ENCODE peak calls at places on chromosomes 7 and 10, in four cellular contexts. S is NCI-H774, G is activated B cell treated with CpG ODN at 0.5 μM for 24 hours, E is ecto neural progenitor cell. J is an unnamed sample.

GRCh38 chr10:71881956-71882355 is 30.9 kb upstream of the PSAP start:
- DNase-seq in E (no peak), G (no peak), S (no peak), J (no peak)

GRCh38 chr7:91168766-91169518 is 95.3 kb upstream of the FZD1 start:
- DNase-seq in E (no peak), G (no peak), S (no peak), J (no peak)

GRCh38 chr10:124207391-124207790 is 114.0 kb upstream of the CHST15 start:
- DNase-seq in G (no peak), S (no peak), E (no peak), J (no peak)

GRCh38 chr7:13851756-13852155 is 137.7 kb downstream of the ETV1 start:
- DNase-seq in G (no peak), S (no peak), E (no peak), J (no peak)

GRCh38 chr7:7750571-7751242 is 32.3 kb upstream of the RPA3 start:
- DNase-seq in S (no peak), G (no peak), E (no peak), J (no peak)

GRCh38 chr7:149558149-149558861 is 60.7 kb upstream of the ZNF746 start:
- DNase-seq in E (no peak), S (no peak), G (no peak), J (no peak)

GRCh38 chr7:157928171-157928794 is 591.5 kb downstream of the DNAJB6 start:
- DNase-seq in G (no peak), E (peak), S (no peak), J (no peak)

GRCh38 chr7:133020501-133020900 is 61.4 kb downstream of the CHCHD3 start:
- DNase-seq in E (no peak), S (no peak), G (no peak), J (no peak)

GRCh38 chr10:69968830-69969229 is 83.8 kb upstream of the MACROH2A2 start:
- DNase-seq in G (no peak), E (no peak), S (no peak), J (peak)

GRCh38 chr7:136056827-136057226 is 79.7 kb upstream of the MTPN start:
- DNase-seq in S (no peak), E (no peak), G (no peak), J (no peak)

GRCh38 chr7:15015545-15016314 is 113.2 kb upstream of the DGKB start:
- DNase-seq in G (no peak), E (peak), S (peak), J (peak)

GRCh38 chr10:43257210-43258031 is 9.4 kb downstream of the RASGEF1A start:
- DNase-seq in G (no peak), E (no peak), S (no peak), J (no peak)

GRCh38 chr7:155190608-155191536 is 106.8 kb upstream of the INSIG1 start:
- DNase-seq in S (peak), G (peak), E (peak), J (no peak)